ENCODE peak calls at places on chromosomes 7 and 10, in eight cellular contexts. M is B cell; V is CD4-positive, alpha-beta T cell; D is uterus; X is nephron progenitor cell; Q is WTC11; P is BJ; G is Calu3. B is an unnamed sample.

GRCh38 chr7:141668853-141669252 is 33.1 kb downstream of the DENND11 start:
- DNase-seq in Q (no peak), P (no peak), M (no peak), V (no peak), G (no peak), D (no peak), X (no peak), B (no peak)

GRCh38 chr10:43208147-43209063 is 58.5 kb downstream of the RASGEF1A start:
- DNase-seq in M (no peak), X (peak; percentile 1), Q (peak; percentile 10), V (no peak), D (peak; percentile 7), P (no peak), G (no peak), B (peak; percentile 3)

GRCh38 chr7:140404565-140405080 is 765 bp downstream of the RAB19 start:
- DNase-seq in D (no peak), G (no peak), Q (no peak), V (no peak), X (peak; percentile 13), M (no peak), P (no peak), B (no peak)

GRCh38 chr7:100127866-100128601 is 1.3 kb downstream of the MBLAC1 start:
- DNase-seq in X (peak; percentile 44), D (no peak), G (no peak), P (no peak), V (no peak), Q (peak; percentile 43), M (peak; percentile 49), B (peak; percentile 37)

GRCh38 chr7:95472521-95473160 is 13.1 kb upstream of the ASB4 start:
- DNase-seq in Q (no peak), D (no peak), P (no peak), X (peak; percentile 7), M (no peak), V (no peak), G (no peak), B (no peak)

GRCh38 chr7:73977626-73978618 is 50.1 kb upstream of the ELN start:
- DNase-seq in D (no peak), X (peak; percentile 43), M (no peak), V (no peak), P (no peak), G (no peak), Q (no peak), B (no peak)

GRCh38 chr7:14040528-14040927 is 51.1 kb upstream of the ETV1 start:
- DNase-seq in D (no peak), Q (no peak), V (no peak), G (no peak), X (no peak), M (no peak), P (no peak), B (no peak)

GRCh38 chr10:18008989-18009388 is 57.3 kb downstream of the SLC39A12 start:
- DNase-seq in G (no peak), M (no peak), X (no peak), Q (no peak), V (no peak), P (no peak), D (no peak), B (no peak)

GRCh38 chr10:24722676-24723385 is 856 bp downstream of the ARHGAP21 start:
- DNase-seq in M (peak; percentile 62), Q (peak; percentile 60), D (peak; percentile 34), G (peak; percentile 46), P (no peak), X (peak; percentile 71), V (peak; percentile 38), B (peak; percentile 62)

GRCh38 chr7:137073571-137074325 is 205.3 kb downstream of the CHRM2 start:
- DNase-seq in M (no peak), X (no peak), P (peak; percentile 10), D (no peak), G (no peak), V (no peak), Q (no peak), B (no peak)

GRCh38 chr7:26857534-26858228 is 6.7 kb downstream of the SKAP2 start:
- DNase-seq in Q (peak; percentile 61), P (no peak), G (no peak), V (no peak), M (peak; percentile 56), X (peak; percentile 72), D (no peak), B (peak; percentile 42)

GRCh38 chr7:44194069-44194468 is 4.8 kb upstream of the GCK start:
- DNase-seq in G (no peak), P (no peak), M (no peak), Q (no peak), V (no peak), D (no peak), X (no peak), B (no peak)

GRCh38 chr7:28163955-28164354 is 16.6 kb downstream of the JAZF1 start:
- DNase-seq in M (no peak), X (no peak), G (no peak), V (no peak), D (no peak), Q (no peak), P (no peak), B (no peak)

GRCh38 chr7:130875265-130875741 is 141.3 kb upstream of the KLF14 start:
- DNase-seq in X (peak; percentile 76), G (peak; percentile 85), M (peak; percentile 50), V (peak; percentile 41), Q (peak; percentile 88), P (no peak), D (no peak), B (peak; percentile 69)

GRCh38 chr7:41438919-41439882 is 263.7 kb downstream of the INHBA start:
- DNase-seq in D (no peak), Q (no peak), V (no peak), M (no peak), P (no peak), X (no peak), G (no peak), B (no peak)

GRCh38 chr10:112215342-112215774 is 31.8 kb upstream of the GPAM start:
- DNase-seq in G (no peak), Q (no peak), V (no peak), P (no peak), X (no peak), D (no peak), M (no peak), B (no peak)

GRCh38 chr7:51023547-51023946 is 240.9 kb upstream of the GRB10 start:
- DNase-seq in V (no peak), M (no peak), Q (no peak), P (no peak), G (no peak), D (no peak), X (no peak), B (no peak)

GRCh38 chr7:47852330-47853245 is 95.7 kb downstream of the PKD1L1 start:
- DNase-seq in X (peak; percentile 13), V (no peak), G (peak; percentile 28), P (no peak), M (peak; percentile 4), Q (peak; percentile 51), D (no peak), B (peak; percentile 14)

GRCh38 chr7:128940494-128941322 is 3.0 kb downstream of the IRF5 start:
- DNase-seq in V (no peak), D (no peak), G (no peak), Q (peak; percentile 42), P (no peak), M (peak; percentile 91), X (no peak), B (no peak)

GRCh38 chr10:102813734-102814455 is 23.3 kb downstream of the CYP17A1 start:
- DNase-seq in M (no peak), Q (no peak), D (no peak), P (no peak), X (no peak), G (no peak), V (no peak), B (no peak)

GRCh38 chr7:66907731-66908130 is 13.3 kb upstream of the TMEM248 start:
- DNase-seq in Q (no peak), D (no peak), G (no peak), V (no peak), P (no peak), M (no peak), X (no peak), B (no peak)

GRCh38 chr7:91949221-91950009 is 8.8 kb downstream of the AKAP9 start:
- DNase-seq in P (no peak), M (no peak), D (no peak), V (no peak), G (no peak), Q (no peak), X (no peak), B (no peak)

GRCh38 chr10:117680611-117681010 is 138.1 kb downstream of the EMX2 start:
- DNase-seq in V (no peak), G (no peak), P (no peak), Q (no peak), D (no peak), X (no peak), M (no peak), B (no peak)

GRCh38 chr7:101625076-101625914 is 3.8 kb downstream of the MYL10 start:
- DNase-seq in V (no peak), X (peak; percentile 36), G (no peak), M (no peak), P (no peak), D (no peak), Q (no peak), B (no peak)
- TF ChIP-seq CTCF in V (no peak), X (no peak), G (no peak), M (no peak), P (peak; percentile 32), D (no peak), Q (no peak), B (no peak)

GRCh38 chr10:104315486-104315921 is 22.8 kb downstream of the ITPRIP start:
- DNase-seq in G (no peak), M (no peak), Q (no peak), V (no peak), P (no peak), D (no peak), X (no peak), B (no peak)
- TF ChIP-seq CTCF in G (no peak), M (no peak), Q (no peak), V (no peak), P (no peak), D (no peak), X (no peak), B (no peak)

GRCh38 chr7:995571-995970 is 12.6 kb downstream of the CYP2W1 start:
- DNase-seq in P (no peak), D (no peak), Q (no peak), M (no peak), X (no peak), G (no peak), V (no peak), B (no peak)

GRCh38 chr7:999921-1000593 is 17.1 kb downstream of the CYP2W1 start:
- DNase-seq in P (no peak), Q (no peak), G (no peak), D (no peak), X (no peak), M (peak; percentile 42), V (no peak), B (no peak)

GRCh38 chr7:999149-999883 is 16.3 kb downstream of the CYP2W1 start:
- DNase-seq in M (no peak), D (no peak), V (no peak), G (no peak), X (no peak), Q (no peak), P (no peak), B (no peak)

GRCh38 chr7:996089-996872 is 13.3 kb downstream of the CYP2W1 start:
- DNase-seq in D (no peak), P (no peak), G (no peak), Q (no peak), V (no peak), X (no peak), M (no peak), B (no peak)

GRCh38 chr7:997404-998395 is 14.7 kb downstream of the CYP2W1 start:
- DNase-seq in V (no peak), P (no peak), M (no peak), Q (peak; percentile 66), X (no peak), D (no peak), G (no peak), B (no peak)
- TF ChIP-seq CTCF in V (no peak), P (no peak), M (peak; percentile 8), Q (no peak), X (no peak), D (no peak), G (no peak), B (peak; percentile 34)

GRCh38 chr7:19491821-19492452 is 216.9 kb downstream of the POLR1F start:
- DNase-seq in D (no peak), M (peak; percentile 6), P (peak; percentile 4), Q (no peak), G (peak; percentile 39), X (no peak), V (no peak), B (no peak)
- TF ChIP-seq CTCF in D (peak; percentile 38), M (peak; percentile 63), P (peak; percentile 67), Q (no peak), G (peak; percentile 61), X (peak; percentile 55), V (no peak), B (peak; percentile 80)

B was measured in endothelial cell.